ENCODE peak calls at places on chromosome 21, in four cellular contexts. K is H1, C is IMR-90, B is mesendoderm. Z is an unnamed sample.

GRCh38 chr21:27756191-27756590 is 789.3 kb upstream of the ADAMTS5 start:
- DNase-seq in C (no peak), B (no peak), K (no peak), Z (no peak)

GRCh38 chr21:42403611-42404231 is at the start of gene UBASH3A:
- DNase-seq in C (no peak), B (no peak), K (no peak), Z (no peak)

GRCh38 chr21:31656199-31657095 is 3.0 kb upstream of the SOD1 start:
- DNase-seq in B (no peak), C (peak; percentile 47), K (no peak), Z (no peak)

GRCh38 chr21:36792505-36792967 is 93.6 kb downstream of the SIM2 start:
- DNase-seq in K (no peak), B (peak; percentile 12), C (peak; percentile 54), Z (no peak)

GRCh38 chr21:37787456-37787855 is 128.8 kb downstream of the KCNJ6 start:
- DNase-seq in C (peak; percentile 93), K (no peak), B (peak; percentile 36), Z (no peak)

GRCh38 chr21:36990508-36991205 is 15.8 kb upstream of the RIPPLY3 start:
- DNase-seq in K (no peak), B (peak; percentile 46), C (no peak), Z (peak; percentile 45)

GRCh38 chr21:26964379-26964778 is 2.5 kb downstream of the ADAMTS5 start:
- DNase-seq in B (peak; percentile 96), K (no peak), C (peak; percentile 15), Z (peak; percentile 83)

GRCh38 chr21:42063206-42063577 is 7.9 kb upstream of the UMODL1 start:
- DNase-seq in B (no peak), K (no peak), C (no peak), Z (no peak)

GRCh38 chr21:36250423-36251075 is 69.4 kb upstream of the MORC3 start:
- DNase-seq in K (no peak), B (peak; percentile 64), C (no peak), Z (peak; percentile 56)

GRCh38 chr21:28742527-28742926 is 250.2 kb downstream of the LTN1 start:
- DNase-seq in K (no peak), C (peak; percentile 76), B (no peak), Z (no peak)

GRCh38 chr21:42118901-42119300 is 47.8 kb downstream of the UMODL1 start:
- DNase-seq in C (peak; percentile 48), B (no peak), K (no peak), Z (no peak)

GRCh38 chr21:31873275-31873695 is 465 bp downstream of the HUNK start:
- DNase-seq in B (peak; percentile 47), K (no peak), C (no peak), Z (peak; percentile 39)

GRCh38 chr21:37552496-37553399 is 186.2 kb downstream of the DYRK1A start:
- DNase-seq in K (no peak), C (no peak), B (no peak), Z (no peak)

GRCh38 chr21:26918318-26919065 is 48.4 kb downstream of the ADAMTS5 start:
- DNase-seq in K (no peak), B (peak; percentile 21), C (peak; percentile 89), Z (no peak)

GRCh38 chr21:29231781-29232548 is 66.8 kb upstream of the BACH1 start:
- DNase-seq in K (no peak), B (no peak), C (no peak), Z (no peak)

GRCh38 chr21:32094792-32095191 is 184.1 kb downstream of the MIS18A start:
- DNase-seq in K (no peak), C (peak; percentile 46), B (peak; percentile 72), Z (peak; percentile 45)

GRCh38 chr21:37231247-37231645 is 35.9 kb downstream of the VPS26C start:
- DNase-seq in K (no peak), B (no peak), C (no peak), Z (no peak)

GRCh38 chr21:39373634-39374033 is 24.7 kb upstream of the HMGN1 start:
- DNase-seq in B (peak; percentile 66), C (peak; percentile 47), K (no peak), Z (peak; percentile 40)

GRCh38 chr21:41953831-41954653 is at the start of gene C2CD2:
- DNase-seq in B (peak; percentile 85), K (no peak), C (peak; percentile 73), Z (peak; percentile 80)

GRCh38 chr21:36077758-36078157 is 7.9 kb downstream of the CBR1 start:
- DNase-seq in K (no peak), B (no peak), C (no peak), Z (no peak)

GRCh38 chr21:23977971-23978370 is 1629.3 kb downstream of the MRPL39 start:
- DNase-seq in B (no peak), K (no peak), C (no peak), Z (no peak)

GRCh38 chr21:23936224-23936623 is 1671.1 kb downstream of the MRPL39 start:
- DNase-seq in K (no peak), B (peak; percentile 63), C (peak; percentile 48), Z (no peak)

GRCh38 chr21:42040411-42041180 is 30.4 kb upstream of the ZBTB21 start:
- DNase-seq in C (peak; percentile 100), K (no peak), B (peak; percentile 36), Z (no peak)

GRCh38 chr21:42362700-42363099 is 3.6 kb downstream of the TFF1 start:
- DNase-seq in K (no peak), C (no peak), B (no peak), Z (no peak)

GRCh38 chr21:24826822-24827221 is 780.5 kb downstream of the MRPL39 start:
- DNase-seq in B (no peak), C (no peak), K (no peak), Z (no peak)

GRCh38 chr21:29991624-29992023 is 51.8 kb upstream of the GRIK1 start:
- DNase-seq in K (no peak), C (no peak), B (no peak), Z (peak; percentile 34)

GRCh38 chr21:16587671-16588379 is 858.0 kb downstream of the USP25 start:
- DNase-seq in C (peak; percentile 77), B (no peak), K (no peak), Z (no peak)

GRCh38 chr21:37463083-37463780 is 96.7 kb downstream of the DYRK1A start:
- DNase-seq in B (peak; percentile 61), C (peak; percentile 80), K (no peak), Z (no peak)

GRCh38 chr21:42248783-42249597 is 30.1 kb downstream of the ABCG1 start:
- DNase-seq in B (no peak), C (no peak), K (no peak), Z (no peak)

GRCh38 chr21:23968722-23969647 is 1638.3 kb downstream of the MRPL39 start:
- DNase-seq in B (peak; percentile 89), K (peak; percentile 57), C (peak; percentile 26), Z (peak; percentile 75)

GRCh38 chr21:30415993-30416392 is 9.7 kb downstream of the KRTAP13-3 start:
- DNase-seq in B (no peak), K (no peak), C (no peak), Z (no peak)

GRCh38 chr21:17554619-17555472 is 42.0 kb downstream of the CXADR start:
- DNase-seq in B (peak; percentile 74), C (peak; percentile 10), K (no peak), Z (no peak)

GRCh38 chr21:16533692-16534407 is 804.1 kb downstream of the USP25 start:
- DNase-seq in B (no peak), C (no peak), K (no peak), Z (no peak)

GRCh38 chr21:18716578-18717138 is 313.1 kb upstream of the TMPRSS15 start:
- DNase-seq in B (no peak), K (no peak), C (no peak), Z (no peak)

GRCh38 chr21:37655601-37656300 is 260.5 kb downstream of the KCNJ6 start:
- DNase-seq in B (no peak), C (no peak), K (no peak), Z (no peak)

GRCh38 chr21:26061437-26061836 is 109.1 kb downstream of the APP start:
- DNase-seq in B (no peak), K (no peak), C (peak; percentile 71), Z (no peak)

GRCh38 chr21:17712887-17713286 is 100.2 kb upstream of the BTG3 start:
- DNase-seq in C (no peak), K (no peak), B (no peak), Z (no peak)

GRCh38 chr21:45305831-45306230 is 18.1 kb upstream of the POFUT2 start:
- DNase-seq in C (no peak), K (no peak), B (no peak), Z (no peak)
- H3K56ac ChIP-seq in C (no peak overlapping the region), K (no peak overlapping the region), B (no peak overlapping the region), Z (no peak overlapping the region)

GRCh38 chr21:45981641-45982255 is at the start of gene COL6A1:
- DNase-seq in B (peak; percentile 62), K (no peak), C (peak; percentile 66), Z (peak; percentile 57)

GRCh38 chr21:45980697-45981096 is 873 bp upstream of the COL6A1 start:
- DNase-seq in K (no peak), C (no peak), B (no peak), Z (no peak)

GRCh38 chr21:45981154-45981606 is 390 bp upstream of the COL6A1 start:
- DNase-seq in C (peak; percentile 88), B (peak; percentile 97), K (no peak), Z (peak; percentile 91)

GRCh38 chr21:45982758-45983731 is 1.5 kb downstream of the COL6A1 start:
- DNase-seq in B (peak; percentile 22), C (no peak), K (no peak), Z (no peak)

GRCh38 chr21:45982256-45982757 is 737 bp downstream of the COL6A1 start:
- DNase-seq in K (no peak), C (no peak), B (no peak), Z (no peak)
- H3K23ac ChIP-seq in K (no peak overlapping the region), C (peak overlapping the region; percentile 95), B (peak overlapping the region; percentile 48), Z (no peak overlapping the region)

GRCh38 chr21:34077888-34078287 is 4.5 kb downstream of the MRPS6 start:
- DNase-seq in B (no peak), K (no peak), C (no peak), Z (no peak)
- H3K9ac ChIP-seq in B (no peak overlapping the region), K (no peak overlapping the region), C (no peak overlapping the region), Z (no peak overlapping the region)

GRCh38 chr21:46424062-46424591 is 34.6 kb upstream of the DIP2A start:
- DNase-seq in C (no peak), K (no peak), B (peak; percentile 18), Z (no peak)

GRCh38 chr21:46426313-46427046 is 32.2 kb upstream of the DIP2A start:
- DNase-seq in K (no peak), B (no peak), C (no peak), Z (no peak)

GRCh38 chr21:46425061-46425460 is 33.6 kb upstream of the DIP2A start:
- DNase-seq in C (no peak), B (no peak), K (no peak), Z (no peak)

GRCh38 chr21:46424621-46425020 is 34.1 kb upstream of the DIP2A start:
- DNase-seq in C (no peak), B (no peak), K (no peak), Z (no peak)

DNA sequence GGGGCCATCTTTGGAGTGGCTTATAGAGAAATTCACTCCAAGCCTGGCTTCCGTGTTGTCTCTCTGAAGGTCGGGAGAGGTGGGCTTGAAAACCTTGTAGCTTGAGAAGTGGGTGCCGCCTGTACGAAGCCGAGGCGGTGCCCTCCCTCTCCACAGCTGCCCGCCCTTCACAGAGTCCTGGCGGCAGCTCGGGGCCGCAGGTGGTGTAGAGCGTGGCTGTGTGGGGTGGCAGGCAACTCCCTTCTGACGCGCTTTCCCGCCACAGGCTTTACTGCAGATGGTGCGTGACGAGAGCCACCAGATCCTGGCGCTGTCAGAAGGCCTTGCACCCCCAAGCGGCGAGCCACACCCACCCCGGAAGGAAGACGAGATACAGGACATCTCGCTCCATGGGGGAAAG is 33.1 kb upstream of the DIP2A start:
- DNase-seq in K (no peak), B (no peak), C (no peak), Z (no peak)
- H3K56ac ChIP-seq in K (no peak overlapping the region), B (no peak overlapping the region), C (no peak overlapping the region), Z (no peak overlapping the region)